ENCODE peak calls at places on chromosome 12, in six cellular contexts. U, H, Y, W, F and O are unnamed samples.

GRCh38 chr12:130132831-130133635 is 29.2 kb upstream of the FZD10 start:
- DNase-seq in U (no peak), H (no peak), Y (no peak), W (peak), F (no peak), O (no peak)

GRCh38 chr12:546920-547845 is 87.4 kb downstream of the B4GALNT3 start:
- DNase-seq in U (peak), H (no peak), Y (peak), W (peak), F (peak), O (peak)

GRCh38 chr12:55642275-55643068 is 5.8 kb downstream of the OR10P1 start:
- DNase-seq in U (no peak), H (no peak), Y (no peak), W (no peak), F (no peak), O (no peak)

GRCh38 chr12:112153900-112154234 is 28.5 kb downstream of the TRAFD1 start:
- DNase-seq in U (no peak), H (no peak), Y (no peak), W (no peak), F (no peak), O (no peak)

GRCh38 chr12:121038861-121039654 is at the start of gene OASL:
- DNase-seq in U (peak), H (no peak), Y (no peak), W (peak), F (peak), O (peak)

GRCh38 chr12:89080797-89081470 is 271.4 kb downstream of the DUSP6 start:
- DNase-seq in U (no peak), H (no peak), Y (no peak), W (peak), F (no peak), O (no peak)

GRCh38 chr12:41745593-41745992 is 399.1 kb downstream of the GXYLT1 start:
- DNase-seq in U (no peak), H (no peak), Y (no peak), W (no peak), F (no peak), O (no peak)

GRCh38 chr12:92047058-92047826 is 98.4 kb downstream of the BTG1 start:
- DNase-seq in U (no peak), H (no peak), Y (no peak), W (peak), F (no peak), O (no peak)

GRCh38 chr12:100661300-100661951 is 87.9 kb downstream of the GAS2L3 start:
- DNase-seq in U (no peak), H (no peak), Y (no peak), W (peak), F (no peak), O (no peak)

GRCh38 chr12:77847665-77848431 is 17.2 kb downstream of the NAV3 start:
- DNase-seq in U (no peak), H (peak), Y (no peak), W (peak), F (no peak), O (no peak)

GRCh38 chr12:83827860-83828259 is 1084.7 kb downstream of the SLC6A15 start:
- DNase-seq in U (no peak), H (peak), Y (no peak), W (no peak), F (no peak), O (no peak)

GRCh38 chr12:115697341-115697740 is 580.2 kb downstream of the MED13L start:
- DNase-seq in U (no peak), H (no peak), Y (no peak), W (no peak), F (no peak), O (no peak)

GRCh38 chr12:75979181-75979580 is 52.4 kb downstream of the PHLDA1 start:
- DNase-seq in U (no peak), H (peak), Y (no peak), W (peak), F (no peak), O (no peak)

GRCh38 chr12:120013659-120014380 is 24.8 kb downstream of the BICDL1 start:
- DNase-seq in U (no peak), H (no peak), Y (no peak), W (peak), F (peak), O (no peak)

GRCh38 chr12:124497658-124498057 is 69.8 kb downstream of the NCOR2 start:
- DNase-seq in U (no peak), H (no peak), Y (peak), W (peak), F (no peak), O (no peak)

GRCh38 chr12:70619471-70620152 is 17.6 kb downstream of the PTPRB start:
- DNase-seq in U (no peak), H (no peak), Y (no peak), W (no peak), F (no peak), O (no peak)

GRCh38 chr12:82952946-82953345 is 266.2 kb downstream of the TMTC2 start:
- DNase-seq in U (no peak), H (no peak), Y (no peak), W (peak), F (no peak), O (no peak)

GRCh38 chr12:130687190-130687589 is 28.9 kb downstream of the RIMBP2 start:
- DNase-seq in U (no peak), H (no peak), Y (no peak), W (no peak), F (no peak), O (no peak)

GRCh38 chr12:93813972-93814821 is 137.0 kb downstream of the CRADD start:
- DNase-seq in U (peak), H (no peak), Y (peak), W (no peak), F (no peak), O (no peak)

GRCh38 chr12:27969011-27969900 is 3.3 kb downstream of the PTHLH start:
- DNase-seq in U (no peak), H (no peak), Y (peak), W (peak), F (peak), O (no peak)

GRCh38 chr12:50081096-50081808 is 3.9 kb upstream of the SMARCD1 start:
- DNase-seq in U (no peak), H (no peak), Y (no peak), W (no peak), F (no peak), O (no peak)

GRCh38 chr12:103877934-103878510 is 37.0 kb upstream of the NT5DC3 start:
- DNase-seq in U (peak), H (peak), Y (no peak), W (peak), F (peak), O (peak)

GRCh38 chr12:115049617-115050016 is 365.6 kb upstream of the TBX3 start:
- DNase-seq in U (no peak), H (no peak), Y (no peak), W (peak), F (no peak), O (no peak)

DNA sequence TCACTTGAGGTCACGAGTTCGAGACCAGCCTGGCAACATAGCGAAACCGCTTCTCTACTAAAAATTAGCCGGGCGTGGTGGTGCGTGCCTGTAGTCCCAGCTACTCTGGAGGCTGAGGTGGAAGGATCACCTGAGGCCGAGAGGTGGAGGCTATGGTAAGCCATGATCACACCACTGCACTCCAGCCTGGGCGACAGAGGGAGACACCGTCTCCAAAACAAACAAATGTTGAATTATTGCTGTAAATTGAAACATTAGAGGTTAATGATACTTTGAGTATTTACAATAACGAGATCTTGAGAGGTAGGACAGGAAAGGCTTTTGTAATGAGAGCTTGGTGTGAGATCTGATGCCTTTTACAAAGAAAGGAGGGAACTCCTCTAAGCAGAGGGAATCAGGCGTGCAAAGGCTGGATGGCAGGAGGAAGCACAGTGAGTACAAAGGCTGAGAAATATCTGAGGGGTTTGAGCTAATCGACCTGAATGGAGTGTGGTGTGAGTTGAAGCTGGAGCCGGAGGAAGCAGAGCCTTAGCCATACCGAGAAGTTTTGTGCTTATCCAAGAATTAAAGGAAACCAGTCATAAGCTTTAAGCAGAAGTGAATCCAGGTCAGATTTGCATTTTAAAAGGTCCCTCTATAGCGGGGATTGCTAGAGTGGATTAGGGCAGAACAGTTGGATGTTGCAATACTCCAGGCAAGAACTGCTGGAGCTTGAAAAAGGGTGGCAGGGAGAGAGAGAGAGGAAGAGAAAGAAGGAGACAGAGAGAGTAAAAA is 1.1 kb downstream of the RHNO1 start:
- DNase-seq in U (no peak), H (no peak), Y (no peak), W (peak), F (no peak), O (no peak)
- TF ChIP-seq CTCF in U (no peak), H (no peak), Y (no peak), W (no peak), F (no peak), O (no peak)

DNA sequence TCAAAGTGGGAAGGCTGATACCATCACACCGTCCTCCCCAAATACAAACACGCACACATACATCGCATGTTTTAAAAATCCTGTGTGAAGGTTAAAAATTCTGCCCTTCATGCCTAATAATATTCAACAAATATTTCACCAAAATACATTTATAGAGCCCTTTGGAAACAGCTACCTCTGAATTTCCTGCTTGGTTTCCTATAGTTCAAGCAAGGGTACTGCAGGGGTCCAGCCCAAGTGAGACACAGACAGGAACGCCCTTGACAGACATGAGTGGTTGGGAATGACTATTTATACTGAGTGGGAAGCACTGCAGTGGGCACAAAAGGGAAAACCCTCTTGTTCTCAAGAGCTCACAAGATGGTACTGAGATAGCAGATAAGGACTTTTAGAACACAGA is 51.0 kb downstream of the ST8SIA1 start:
- DNase-seq in U (no peak), H (no peak), Y (no peak), W (no peak), F (no peak), O (no peak)
- TF ChIP-seq CTCF in U (no peak), H (no peak), Y (no peak), W (peak), F (no peak), O (no peak)

GRCh38 chr12:47636908-47637780 is 68.7 kb downstream of the RPAP3 start:
- DNase-seq in U (peak), H (no peak), Y (no peak), W (peak), F (no peak), O (peak)
- TF ChIP-seq CTCF in U (peak), H (peak), Y (peak), W (peak), F (peak), O (peak)

DNA sequence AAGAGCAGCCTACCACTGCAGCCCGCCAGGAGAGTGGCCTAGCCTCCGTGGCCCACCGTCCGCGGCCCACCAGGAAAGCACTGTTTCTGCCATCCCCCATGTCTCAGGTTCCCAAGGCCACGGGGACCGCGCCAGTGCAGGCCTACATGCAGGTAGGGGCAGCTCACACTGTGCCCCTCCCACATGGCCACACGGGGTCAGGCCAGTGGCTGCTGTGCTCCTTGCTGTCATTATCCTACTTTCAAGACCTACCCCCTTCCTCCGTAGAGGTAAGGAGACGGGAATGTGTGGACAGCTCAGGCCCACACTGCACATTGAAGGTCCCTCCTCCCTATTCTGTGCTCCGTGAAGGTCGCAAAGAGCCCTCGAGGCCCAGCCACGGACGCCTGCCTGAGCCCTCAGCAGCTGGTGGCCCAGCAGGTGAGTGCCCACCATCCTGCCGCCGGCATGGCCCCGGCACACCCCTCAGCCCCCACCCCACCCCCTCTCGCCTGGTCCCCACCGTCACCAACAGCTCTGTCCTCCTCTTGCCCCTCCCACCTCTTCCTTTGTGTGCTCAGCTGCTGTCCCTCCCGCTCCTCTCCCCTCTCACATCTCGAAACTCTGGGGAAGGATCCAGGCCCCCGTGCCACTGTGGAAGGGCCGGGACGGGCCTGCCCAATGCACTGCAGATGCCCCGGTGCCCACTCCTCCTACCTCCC is 10.0 kb downstream of the DDX51 start:
- DNase-seq in U (no peak), H (no peak), Y (no peak), W (no peak), F (no peak), O (no peak)
- TF ChIP-seq CTCF in U (no peak), H (no peak), Y (no peak), W (no peak), F (no peak), O (no peak)

DNA sequence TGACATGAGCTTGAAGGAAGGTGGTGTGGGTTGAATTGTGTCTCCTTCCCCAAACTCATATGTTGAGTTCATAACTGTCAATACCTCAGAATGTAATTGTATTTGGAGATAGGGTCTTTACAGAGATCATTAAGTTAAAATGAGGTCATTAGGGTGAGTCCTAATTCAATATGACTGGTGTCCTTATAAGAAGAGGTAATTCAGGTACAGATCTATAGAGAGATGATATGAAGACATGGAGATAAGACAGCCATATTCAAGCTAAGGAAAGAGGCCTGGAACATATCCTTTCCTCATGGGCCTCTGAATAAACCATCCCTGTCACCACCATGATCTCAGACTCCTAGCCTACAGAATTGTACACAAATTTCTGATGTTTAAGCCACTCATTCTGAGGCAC is 514.7 kb upstream of the MGAT4C start:
- DNase-seq in U (no peak), H (no peak), Y (no peak), W (no peak), F (no peak), O (no peak)
- TF ChIP-seq CTCF in U (no peak), H (no peak), Y (no peak), W (no peak), F (no peak), O (no peak)

DNA sequence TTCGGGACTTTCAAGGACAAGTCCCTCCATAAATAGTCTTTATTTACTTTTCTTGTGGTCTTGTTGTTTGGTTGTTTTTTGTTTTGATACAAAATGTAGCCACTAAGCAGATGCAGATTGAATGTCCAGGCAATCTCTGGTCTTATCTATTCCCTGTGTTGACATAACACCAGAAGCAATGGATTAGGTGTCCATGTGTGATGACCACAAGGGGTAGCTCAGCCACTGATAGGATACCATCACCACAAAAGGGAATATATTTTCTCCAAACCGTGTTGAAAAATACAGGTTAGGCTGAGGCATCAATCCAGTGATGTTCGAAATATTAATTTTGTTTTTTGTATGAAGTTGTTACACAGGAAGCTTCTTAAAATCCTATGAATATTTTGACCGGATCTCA is 196.3 kb downstream of the EPS8 start:
- DNase-seq in U (no peak), H (no peak), Y (no peak), W (no peak), F (no peak), O (no peak)
- TF ChIP-seq CTCF in U (no peak), H (no peak), Y (no peak), W (no peak), F (peak), O (no peak)

DNA sequence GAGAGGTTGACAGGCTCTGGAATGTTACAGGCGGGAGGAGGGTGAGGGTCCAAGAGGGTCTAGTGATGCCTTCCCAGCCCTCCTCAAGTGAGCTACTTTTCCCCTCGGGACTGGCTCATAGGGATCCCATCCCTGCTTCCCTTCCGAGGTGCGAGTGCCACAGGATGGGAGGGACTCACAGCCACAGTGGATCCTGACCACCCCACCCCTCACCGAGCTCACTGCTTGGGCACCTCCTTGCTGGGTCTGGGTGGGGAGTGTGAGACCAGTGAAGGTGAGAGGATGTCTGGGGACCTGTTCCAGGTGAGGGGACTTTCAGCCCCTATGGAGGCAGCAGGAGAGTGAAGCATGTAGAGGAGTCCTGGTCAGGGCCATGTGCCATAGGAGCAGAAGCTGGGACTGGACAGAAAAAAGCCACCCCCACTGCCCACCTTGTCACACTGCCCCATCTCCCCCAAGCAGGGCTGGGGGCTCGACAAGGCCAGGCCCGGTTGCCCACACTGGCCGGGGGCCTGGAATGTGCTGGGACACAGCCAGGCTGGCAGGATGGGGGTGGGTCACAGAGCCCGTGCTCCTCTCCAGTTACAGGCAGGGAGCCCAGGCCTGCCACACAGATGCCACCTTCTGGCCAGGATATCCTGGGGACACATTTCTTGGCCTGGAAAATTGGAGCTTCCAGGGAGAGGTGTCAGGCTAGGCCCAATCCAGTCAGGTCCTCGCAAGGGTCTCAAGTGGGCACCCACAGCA is 1.7 kb upstream of the TNS2 start:
- DNase-seq in U (peak), H (no peak), Y (peak), W (peak), F (peak), O (no peak)
- TF ChIP-seq CTCF in U (no peak), H (no peak), Y (no peak), W (peak), F (peak), O (no peak)

GRCh38 chr12:131928080-131928764 is 854 bp upstream of the PUS1 start:
- DNase-seq in U (no peak), H (no peak), Y (no peak), W (peak), F (no peak), O (no peak)

GRCh38 chr12:131930510-131930909 is 1.4 kb downstream of the PUS1 start:
- DNase-seq in U (no peak), H (no peak), Y (no peak), W (no peak), F (no peak), O (no peak)

GRCh38 chr12:131929530-131930456 is 717 bp downstream of the PUS1 start:
- DNase-seq in U (no peak), H (no peak), Y (no peak), W (peak), F (peak), O (no peak)

GRCh38 chr12:131928765-131929529 is at the start of gene PUS1:
- DNase-seq in U (peak), H (peak), Y (peak), W (peak), F (peak), O (peak)

GRCh38 chr12:131927110-131928079 is 1.7 kb upstream of the PUS1 start:
- DNase-seq in U (no peak), H (no peak), Y (peak), W (no peak), F (no peak), O (no peak)
- TF ChIP-seq CTCF in U (no peak), H (no peak), Y (no peak), W (no peak), F (no peak), O (no peak)

DNA sequence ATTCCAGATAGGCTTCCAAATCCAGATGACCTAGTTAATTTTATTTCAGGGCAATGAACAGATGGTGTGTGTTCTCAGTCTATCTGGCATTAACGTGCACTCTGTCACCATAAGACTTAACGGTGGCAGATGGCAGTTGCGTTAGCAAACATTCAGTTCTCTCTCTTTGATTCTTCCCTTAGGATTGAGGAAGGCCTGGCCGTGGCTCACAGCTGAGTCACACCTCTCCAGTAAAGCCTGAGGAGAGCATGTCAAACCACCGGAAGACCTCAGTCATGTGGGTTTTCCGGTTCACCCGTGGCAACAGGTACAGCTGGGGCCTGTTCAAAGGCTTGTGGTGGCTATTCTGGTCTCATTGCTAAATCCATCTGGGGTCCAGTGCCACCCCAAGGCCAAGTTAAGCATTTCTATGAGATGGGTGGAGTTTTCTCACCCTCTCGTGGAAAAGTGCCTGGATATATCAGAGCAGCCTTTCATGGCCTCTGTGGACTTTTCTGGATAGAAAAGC is 545.1 kb upstream of the ATP2B1 start:
- DNase-seq in U (peak), H (peak), Y (peak), W (peak), F (no peak), O (peak)
- TF ChIP-seq CTCF in U (no peak), H (peak), Y (no peak), W (no peak), F (no peak), O (no peak)